ENCODE peak calls at places on chromosomes 6 and 20, in nine cellular contexts. C is ascending aorta, F is dorsolateral prefrontal cortex, W is testis, K is A549, L is right atrium auricular region, O is fibroblast of lung, A is breast epithelium, I is aorta. N is an unnamed sample.

GRCh38 chr20:49122920-49123319 is 65.2 kb downstream of the STAU1 start:
- DNase-seq in A (no peak), K (no peak), W (no peak), L (no peak), O (no peak), I (no peak), F (no peak), C (no peak), N (no peak)

GRCh38 chr20:58432190-58432954 is 43.3 kb downstream of the VAPB start:
- DNase-seq in I (no peak), K (no peak), W (no peak), C (no peak), L (no peak), A (no peak), F (no peak), O (no peak), N (no peak)

GRCh38 chr6:31769684-31770371 is 7.3 kb downstream of the VWA7 start:
- DNase-seq in K (peak; percentile 81), C (peak; percentile 25), L (peak; percentile 67), I (peak; percentile 79), A (peak; percentile 77), O (no peak), F (no peak), W (peak; percentile 65), N (no peak)

GRCh38 chr6:154874684-154875594 is 120.2 kb upstream of the TIAM2 start:
- DNase-seq in O (no peak), I (no peak), L (no peak), W (no peak), F (no peak), C (no peak), K (no peak), A (no peak), N (no peak)

GRCh38 chr6:75532521-75532920 is 38.9 kb upstream of the FILIP1 start:
- DNase-seq in K (no peak), I (no peak), A (no peak), W (no peak), L (no peak), O (peak; percentile 60), C (no peak), F (no peak), N (no peak)

GRCh38 chr6:144331610-144332009 is 46.5 kb downstream of the UTRN start:
- DNase-seq in K (no peak), A (no peak), I (no peak), W (no peak), O (peak; percentile 94), L (no peak), C (no peak), F (no peak), N (no peak)

GRCh38 chr6:131353876-131354275 is 218.6 kb downstream of the AKAP7 start:
- DNase-seq in L (no peak), K (no peak), W (no peak), O (no peak), C (no peak), F (no peak), I (no peak), A (no peak), N (no peak)

GRCh38 chr6:39941138-39941537 is 6.9 kb upstream of the MOCS1 start:
- DNase-seq in O (no peak), F (no peak), I (no peak), W (no peak), K (no peak), L (no peak), A (no peak), C (no peak), N (no peak)

GRCh38 chr6:170272341-170273065 is 18.4 kb downstream of the DLL1 start:
- DNase-seq in A (no peak), F (no peak), C (no peak), I (peak; percentile 25), O (no peak), K (no peak), W (no peak), L (no peak), N (no peak)

GRCh38 chr6:43285415-43285814 is 12.6 kb upstream of the SLC22A7 start:
- DNase-seq in L (no peak), K (no peak), F (no peak), A (no peak), W (no peak), C (no peak), O (no peak), I (no peak), N (no peak)

GRCh38 chr20:3786126-3786484 is 435 bp downstream of the CENPB start:
- DNase-seq in W (peak; percentile 51), I (peak; percentile 71), L (no peak), F (peak; percentile 48), O (peak; percentile 69), C (no peak), A (no peak), K (no peak), N (no peak)

GRCh38 chr20:3784863-3785239 is 1.7 kb downstream of the CENPB start:
- DNase-seq in F (no peak), I (no peak), W (no peak), O (no peak), K (no peak), A (no peak), C (no peak), L (no peak), N (no peak)

GRCh38 chr20:3788685-3789155 is 2.2 kb upstream of the CENPB start:
- DNase-seq in C (no peak), I (no peak), W (no peak), O (no peak), F (no peak), A (no peak), L (no peak), K (no peak), N (no peak)

GRCh38 chr20:3785240-3786125 is 1.1 kb downstream of the CENPB start:
- DNase-seq in F (no peak), A (no peak), W (no peak), I (no peak), O (peak; percentile 32), K (no peak), C (no peak), L (no peak), N (no peak)

GRCh38 chr20:3786665-3787639 is at the start of gene CENPB:
- DNase-seq in L (peak; percentile 93), F (peak; percentile 87), I (peak; percentile 93), A (peak; percentile 90), K (peak; percentile 84), C (peak; percentile 47), W (peak; percentile 91), O (peak; percentile 71), N (no peak)
- H3K27ac ChIP-seq in L (peak within 1 kb of the TSS; percentile 87), F (peak within 1 kb of the TSS; percentile 85), I (peak within 1 kb of the TSS; percentile 65), A (peak within 1 kb of the TSS; percentile 72), K (peak within 1 kb of the TSS; percentile 88), C (peak within 1 kb of the TSS; percentile 89), W (peak within 1 kb of the TSS; percentile 42), O (peak within 1 kb of the TSS; percentile 81), N (peak within 1 kb of the TSS; percentile 87)

DNA sequence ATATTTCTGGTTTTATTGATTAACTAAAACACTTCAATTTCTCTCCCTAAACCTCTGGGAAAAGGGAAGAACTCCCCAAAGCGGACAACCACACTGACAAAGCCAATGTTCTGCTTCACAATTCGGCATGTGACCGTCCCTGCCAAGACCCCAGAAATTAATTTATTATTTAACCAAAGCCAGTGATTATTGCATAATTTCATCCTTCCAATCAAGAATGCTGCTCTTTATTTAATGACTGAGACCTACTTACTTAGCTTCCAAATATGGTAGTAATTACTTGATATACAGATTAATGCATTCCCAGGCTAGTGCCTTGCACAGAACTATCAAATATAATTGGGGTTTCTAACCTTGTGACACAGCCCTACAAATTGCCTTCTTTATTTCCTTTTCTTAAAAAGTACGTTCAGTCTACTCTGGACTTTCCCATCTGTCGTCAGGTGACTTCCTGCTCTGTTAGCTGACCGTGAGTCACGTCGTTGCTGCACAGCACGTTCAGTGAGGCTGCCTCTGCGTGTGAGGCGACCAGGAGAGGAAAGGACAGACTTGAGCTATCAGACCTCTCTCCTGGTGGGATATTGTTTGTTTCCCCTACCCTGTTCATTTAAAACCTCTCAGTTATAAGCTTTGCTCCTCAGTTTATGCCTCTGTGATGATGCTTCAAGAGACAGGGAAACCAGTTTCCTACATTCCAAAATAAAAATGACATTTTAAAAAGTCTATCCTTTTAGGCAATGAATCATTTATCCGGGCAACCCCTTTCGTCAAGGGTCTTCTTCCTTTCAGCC is 55.7 kb upstream of the TNFAIP3 start:
- DNase-seq in F (no peak), I (peak; percentile 84), L (peak; percentile 82), A (no peak), C (peak; percentile 76), K (peak; percentile 76), W (peak; percentile 86), O (peak; percentile 87), N (peak; percentile 55)
- H3K27ac ChIP-seq in F (no peak overlapping the region), I (no peak overlapping the region), L (no peak overlapping the region), A (peak overlapping the region; percentile 27), C (peak overlapping the region; percentile 5), K (peak overlapping the region; percentile 78), W (no peak overlapping the region), O (no peak overlapping the region), N (peak overlapping the region; percentile 6)

GRCh38 chr6:13484138-13484708 is 3.2 kb downstream of the GFOD1 start:
- DNase-seq in A (no peak), I (no peak), K (no peak), W (no peak), F (no peak), C (no peak), L (no peak), O (no peak), N (no peak)

GRCh38 chr6:13479206-13479797 is 8.1 kb downstream of the GFOD1 start:
- DNase-seq in O (no peak), W (no peak), C (no peak), L (no peak), F (no peak), I (no peak), A (no peak), K (no peak), N (no peak)

GRCh38 chr6:13479971-13480434 is 7.4 kb downstream of the GFOD1 start:
- DNase-seq in A (no peak), L (no peak), K (no peak), C (no peak), I (no peak), F (no peak), O (no peak), W (no peak), N (no peak)

GRCh38 chr6:13478525-13478962 is 8.9 kb downstream of the GFOD1 start:
- DNase-seq in F (no peak), I (no peak), K (no peak), O (no peak), L (no peak), A (no peak), W (no peak), C (no peak), N (no peak)

GRCh38 chr6:13480631-13481501 is 6.5 kb downstream of the GFOD1 start:
- DNase-seq in L (no peak), C (no peak), A (no peak), F (no peak), K (no peak), O (peak; percentile 76), I (no peak), W (no peak), N (no peak)
- H3K27ac ChIP-seq in L (peak overlapping the region; percentile 60), C (no peak overlapping the region), A (no peak overlapping the region), F (no peak overlapping the region), K (peak overlapping the region; percentile 35), O (no peak overlapping the region), I (no peak overlapping the region), W (no peak overlapping the region), N (no peak overlapping the region)

GRCh38 chr20:17635320-17635673 is 46.7 kb downstream of the RRBP1 start:
- DNase-seq in C (no peak), L (no peak), A (no peak), W (no peak), K (no peak), I (peak; percentile 53), O (no peak), F (no peak), N (no peak)
- H3K27ac ChIP-seq in C (peak overlapping the region; percentile 67), L (peak overlapping the region; percentile 60), A (peak overlapping the region; percentile 13), W (no peak overlapping the region), K (no peak overlapping the region), I (no peak overlapping the region), O (peak overlapping the region; percentile 6), F (peak overlapping the region; percentile 91), N (no peak overlapping the region)

GRCh38 chr6:146592451-146592850 is 6.3 kb upstream of the ADGB start:
- DNase-seq in W (no peak), F (no peak), I (no peak), C (no peak), L (no peak), O (no peak), A (no peak), K (no peak), N (no peak)
- H3K27ac ChIP-seq in W (no peak overlapping the region), F (no peak overlapping the region), I (no peak overlapping the region), C (no peak overlapping the region), L (no peak overlapping the region), O (no peak overlapping the region), A (no peak overlapping the region), K (no peak overlapping the region), N (no peak overlapping the region)

N was measured in Panc1.